ENCODE peak calls at places on chromosomes 3 and 15, in four cellular contexts. One of them, this sample, is unnamed.

GRCh38 chr3:50078622-50079021 is 10.1 kb upstream of the RBM5 start:
- DNase-seq in CD8-positive, alpha-beta T cell: no peak
- DNase-seq in A673: no peak
- DNase-seq in Peyer's patch: no peak
- DNase-seq in this sample: no peak

GRCh38 chr3:148214695-148215094 is 483.0 kb upstream of the AGTR1 start:
- DNase-seq in CD8-positive, alpha-beta T cell: no peak
- DNase-seq in A673: no peak
- DNase-seq in Peyer's patch: no peak
- DNase-seq in this sample: no peak

GRCh38 chr3:43691120-43692002 is 623 bp downstream of the ABHD5 start:
- DNase-seq in CD8-positive, alpha-beta T cell: peak; percentile 28
- DNase-seq in A673: peak; percentile 39
- DNase-seq in Peyer's patch: peak; percentile 84
- DNase-seq in this sample: peak; percentile 87

GRCh38 chr3:139117136-139117675 is 72.5 kb upstream of the PRR23C start:
- DNase-seq in CD8-positive, alpha-beta T cell: no peak
- DNase-seq in A673: no peak
- DNase-seq in Peyer's patch: no peak
- DNase-seq in this sample: no peak

GRCh38 chr3:149765762-149766334 is 13.6 kb upstream of the COMMD2 start:
- DNase-seq in CD8-positive, alpha-beta T cell: no peak
- DNase-seq in A673: peak; percentile 35
- DNase-seq in Peyer's patch: no peak
- DNase-seq in this sample: peak; percentile 21

GRCh38 chr3:64667887-64668581 is 19.8 kb downstream of the ADAMTS9 start:
- DNase-seq in CD8-positive, alpha-beta T cell: no peak
- DNase-seq in A673: no peak
- DNase-seq in Peyer's patch: no peak
- DNase-seq in this sample: no peak

GRCh38 chr15:83928878-83929418 is 275.0 kb downstream of the ADAMTSL3 start:
- DNase-seq in CD8-positive, alpha-beta T cell: no peak
- DNase-seq in A673: no peak
- DNase-seq in Peyer's patch: no peak
- DNase-seq in this sample: no peak

GRCh38 chr3:163877805-163878204 is 1200.5 kb downstream of the SI start:
- DNase-seq in CD8-positive, alpha-beta T cell: no peak
- DNase-seq in A673: no peak
- DNase-seq in Peyer's patch: no peak
- DNase-seq in this sample: no peak

GRCh38 chr15:65416845-65417416 is 5.8 kb downstream of the IGDCC4 start:
- DNase-seq in CD8-positive, alpha-beta T cell: no peak
- DNase-seq in A673: peak; percentile 81
- DNase-seq in Peyer's patch: no peak
- DNase-seq in this sample: peak; percentile 93

GRCh38 chr3:104629038-104629437 is 737.7 kb upstream of the ALCAM start:
- DNase-seq in CD8-positive, alpha-beta T cell: no peak
- DNase-seq in A673: no peak
- DNase-seq in Peyer's patch: no peak
- DNase-seq in this sample: no peak

GRCh38 chr15:46277994-46278885 is 643.4 kb downstream of the SQOR start:
- DNase-seq in CD8-positive, alpha-beta T cell: no peak
- DNase-seq in A673: no peak
- DNase-seq in Peyer's patch: no peak
- DNase-seq in this sample: no peak

GRCh38 chr15:62021991-62022600 is 38.2 kb downstream of the VPS13C start:
- DNase-seq in CD8-positive, alpha-beta T cell: no peak
- DNase-seq in A673: peak; percentile 51
- DNase-seq in Peyer's patch: no peak
- DNase-seq in this sample: peak; percentile 58

GRCh38 chr3:65714138-65714537 is 324.6 kb downstream of the MAGI1 start:
- DNase-seq in CD8-positive, alpha-beta T cell: no peak
- DNase-seq in A673: no peak
- DNase-seq in Peyer's patch: no peak
- DNase-seq in this sample: no peak

GRCh38 chr15:57485869-57486268 is 105.8 kb upstream of the MYZAP start:
- DNase-seq in CD8-positive, alpha-beta T cell: no peak
- DNase-seq in A673: no peak
- DNase-seq in Peyer's patch: no peak
- DNase-seq in this sample: no peak

GRCh38 chr3:69739204-69740102 is at the start of gene MITF:
- DNase-seq in CD8-positive, alpha-beta T cell: no peak
- DNase-seq in A673: peak; percentile 87
- DNase-seq in Peyer's patch: peak; percentile 89
- DNase-seq in this sample: peak; percentile 91

GRCh38 chr3:123785602-123786001 is 98.5 kb downstream of the MYLK start:
- DNase-seq in CD8-positive, alpha-beta T cell: no peak
- DNase-seq in A673: no peak
- DNase-seq in Peyer's patch: no peak
- DNase-seq in this sample: no peak

GRCh38 chr15:77541421-77542181 is 91.1 kb downstream of the LINGO1 start:
- DNase-seq in CD8-positive, alpha-beta T cell: no peak
- DNase-seq in A673: no peak
- DNase-seq in Peyer's patch: peak; percentile 48
- DNase-seq in this sample: no peak

GRCh38 chr15:33756950-33757349 is 211.3 kb upstream of the CHRM5 start:
- DNase-seq in CD8-positive, alpha-beta T cell: no peak
- DNase-seq in A673: no peak
- DNase-seq in Peyer's patch: no peak
- DNase-seq in this sample: no peak

DNA sequence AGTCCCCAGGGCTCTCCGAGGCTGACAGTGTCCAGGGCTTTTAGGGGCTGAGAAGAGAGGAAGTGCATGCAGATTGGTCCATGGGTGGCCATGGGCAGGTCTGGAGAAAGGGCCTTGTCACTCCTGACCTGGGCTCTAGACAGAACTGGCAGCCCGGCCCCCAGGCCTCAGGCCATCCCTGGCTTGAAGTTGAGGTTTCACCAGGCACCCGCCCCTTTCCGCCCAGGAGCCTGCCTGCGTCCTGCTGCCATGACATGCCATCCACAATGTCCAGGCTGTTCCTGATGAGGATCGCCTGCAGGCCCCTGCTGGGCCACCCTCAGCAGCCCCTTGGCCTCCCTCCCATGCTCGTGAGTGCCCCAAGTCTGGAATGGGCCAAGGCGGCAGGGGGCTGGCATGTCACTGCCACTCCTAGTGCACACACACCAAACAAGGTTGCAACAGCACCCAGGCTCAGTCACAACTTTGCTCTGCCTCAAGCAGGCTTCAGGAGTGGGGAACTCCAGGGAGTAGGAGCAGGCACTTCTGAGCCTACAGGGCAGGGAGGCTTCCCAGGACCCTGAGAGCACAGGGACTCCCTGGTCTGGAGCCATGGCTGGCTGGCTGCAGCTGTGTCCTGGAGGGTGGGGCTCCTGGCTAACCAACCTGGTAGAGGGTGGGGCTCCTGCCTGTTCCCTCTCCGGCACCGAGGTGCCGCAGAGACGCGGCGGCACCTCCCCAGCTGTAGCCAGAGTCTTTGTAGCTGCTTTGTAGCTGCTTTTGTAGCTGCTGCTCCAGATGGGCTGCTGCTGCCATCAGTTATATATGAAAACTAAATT is 1457.1 kb upstream of the GBE1 start:
- DNase-seq in CD8-positive, alpha-beta T cell: no peak
- DNase-seq in A673: no peak
- DNase-seq in Peyer's patch: peak; percentile 40
- DNase-seq in this sample: no peak
- H3K4me1 ChIP-seq in CD8-positive, alpha-beta T cell: no peaks in the 10 kb centered on the region
- H3K4me1 ChIP-seq in A673: no peaks in the 10 kb centered on the region
- H3K4me1 ChIP-seq in Peyer's patch: no peaks in the 10 kb centered on the region
- H3K4me1 ChIP-seq in this sample: no peaks in the 10 kb centered on the region

GRCh38 chr3:33134026-33134625 is 20.3 kb downstream of the CRTAP start:
- DNase-seq in CD8-positive, alpha-beta T cell: no peak
- DNase-seq in A673: no peak
- DNase-seq in Peyer's patch: no peak
- DNase-seq in this sample: no peak

GRCh38 chr3:33132019-33132360 is 18.2 kb downstream of the CRTAP start:
- DNase-seq in CD8-positive, alpha-beta T cell: no peak
- DNase-seq in A673: no peak
- DNase-seq in Peyer's patch: no peak
- DNase-seq in this sample: no peak

GRCh38 chr3:33130144-33130543 is 16.3 kb downstream of the CRTAP start:
- DNase-seq in CD8-positive, alpha-beta T cell: no peak
- DNase-seq in A673: no peak
- DNase-seq in Peyer's patch: no peak
- DNase-seq in this sample: no peak

GRCh38 chr3:33128706-33129105 is 14.9 kb downstream of the CRTAP start:
- DNase-seq in CD8-positive, alpha-beta T cell: no peak
- DNase-seq in A673: no peak
- DNase-seq in Peyer's patch: no peak
- DNase-seq in this sample: peak; percentile 38

DNA sequence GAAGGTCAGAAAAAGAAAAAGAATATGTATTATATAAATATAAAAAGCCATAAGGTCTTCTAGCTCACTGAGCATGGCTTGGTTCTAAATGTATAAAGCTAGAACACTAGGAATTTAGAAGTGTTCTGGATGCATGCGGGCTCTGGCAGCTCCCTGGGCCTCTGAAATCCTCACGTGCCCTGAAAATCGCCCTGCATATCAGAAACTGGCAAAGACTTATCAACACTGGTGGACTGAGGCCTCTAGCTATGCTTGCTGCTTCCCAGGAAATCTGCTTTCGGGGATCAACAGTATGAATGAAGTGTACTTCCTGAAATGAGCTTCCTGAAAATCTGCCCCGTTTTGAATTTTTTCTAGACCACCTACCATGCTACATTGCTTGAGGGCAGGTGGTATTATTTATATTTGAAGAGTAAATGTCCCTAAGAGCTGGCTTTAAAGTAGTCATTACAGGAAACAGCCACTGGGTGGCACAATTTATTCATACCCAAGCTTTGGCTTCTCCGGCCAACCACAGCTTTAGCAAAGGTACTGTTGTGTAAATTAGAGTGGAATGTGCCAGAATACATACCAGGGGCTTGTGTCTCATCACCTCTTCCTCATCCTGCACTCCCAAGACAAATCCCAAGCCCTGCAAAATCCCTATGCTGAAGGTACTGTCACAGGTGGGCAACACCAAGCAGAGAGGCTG is 17.7 kb downstream of the CRTAP start:
- DNase-seq in CD8-positive, alpha-beta T cell: peak; percentile 21
- DNase-seq in A673: peak; percentile 78
- DNase-seq in Peyer's patch: no peak
- DNase-seq in this sample: peak; percentile 78
- H3K36me3 ChIP-seq in CD8-positive, alpha-beta T cell: no peaks in the 10 kb centered on the region
- H3K36me3 ChIP-seq in A673: peaks cover 45% of the 10 kb centered on the region
- H3K36me3 ChIP-seq in Peyer's patch: no peaks in the 10 kb centered on the region
- H3K36me3 ChIP-seq in this sample: peaks cover 45% of the 10 kb centered on the region

DNA sequence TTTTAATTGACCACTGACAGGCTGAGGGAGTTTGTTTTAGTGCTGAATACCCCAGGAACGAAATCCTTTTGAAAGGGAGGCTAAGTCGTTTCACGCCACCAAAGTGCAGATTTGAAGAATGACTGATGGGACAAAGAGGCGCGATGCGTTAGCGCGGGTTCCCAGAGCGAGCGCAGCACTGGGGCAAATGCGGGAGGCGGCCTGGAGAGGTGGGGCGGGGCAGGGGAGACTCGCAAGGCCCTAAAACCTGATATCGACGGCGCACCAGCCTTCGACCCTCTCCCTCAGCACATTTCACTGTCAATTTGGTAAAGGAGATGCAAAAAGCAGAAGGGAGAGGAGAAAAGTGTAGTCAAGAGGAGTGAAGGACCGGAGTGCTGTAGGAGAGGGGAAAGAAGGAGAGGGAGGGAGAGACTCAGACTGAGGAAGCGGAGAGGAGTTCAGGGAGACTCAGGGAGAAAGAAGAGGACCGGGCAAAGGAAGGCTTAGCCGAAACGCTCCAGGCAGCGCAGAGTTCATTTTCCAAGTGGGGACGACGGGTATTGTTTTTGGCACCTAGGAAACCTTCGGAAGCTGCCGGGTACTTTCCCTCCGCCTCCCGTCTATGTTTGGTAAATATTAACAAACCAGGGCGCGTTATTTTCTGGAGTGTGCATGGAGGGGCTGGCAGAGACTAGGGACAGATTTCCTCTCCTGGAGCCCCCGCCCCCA is 3.8 kb upstream of the FOXB1 start:
- DNase-seq in CD8-positive, alpha-beta T cell: no peak
- DNase-seq in A673: no peak
- DNase-seq in Peyer's patch: no peak
- DNase-seq in this sample: no peak
- H3K27me3 ChIP-seq in CD8-positive, alpha-beta T cell: peaks cover 92% of the 10 kb centered on the region
- H3K27me3 ChIP-seq in A673: peaks cover 99% of the 10 kb centered on the region
- H3K27me3 ChIP-seq in Peyer's patch: peaks cover 91% of the 10 kb centered on the region
- H3K27me3 ChIP-seq in this sample: peaks cover 94% of the 10 kb centered on the region

DNA sequence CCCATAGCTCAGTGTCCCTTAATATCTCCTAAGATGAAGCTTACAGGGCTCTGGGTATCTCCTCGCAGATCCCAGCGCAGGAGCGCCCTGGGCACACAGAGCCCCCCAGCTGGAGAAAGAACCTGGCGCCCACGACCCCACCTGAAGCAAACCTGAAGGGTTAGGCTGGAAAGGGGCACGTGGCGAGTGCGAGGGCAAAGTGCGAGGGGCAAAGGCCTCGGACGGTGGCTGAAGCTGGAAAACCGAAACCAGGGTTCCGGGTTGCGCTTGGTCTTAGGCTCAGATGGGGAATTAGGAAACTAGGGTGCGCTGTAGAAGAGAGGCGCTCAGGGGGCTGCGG is 3.9 kb downstream of the SOX14 start:
- DNase-seq in CD8-positive, alpha-beta T cell: no peak
- DNase-seq in A673: no peak
- DNase-seq in Peyer's patch: no peak
- DNase-seq in this sample: peak; percentile 24
- H3K4me1 ChIP-seq in CD8-positive, alpha-beta T cell: peaks cover 4% of the 10 kb centered on the region
- H3K4me1 ChIP-seq in A673: peaks cover 4% of the 10 kb centered on the region
- H3K4me1 ChIP-seq in Peyer's patch: peaks cover 54% of the 10 kb centered on the region
- H3K4me1 ChIP-seq in this sample: peaks cover 8% of the 10 kb centered on the region

GRCh38 chr3:12914075-12914474 is 72.7 kb upstream of the RPL32 start:
- DNase-seq in CD8-positive, alpha-beta T cell: no peak
- DNase-seq in A673: no peak
- DNase-seq in Peyer's patch: no peak
- DNase-seq in this sample: no peak
- H3K36me3 ChIP-seq in CD8-positive, alpha-beta T cell: peaks cover 40% of the 10 kb centered on the region
- H3K36me3 ChIP-seq in A673: no peaks in the 10 kb centered on the region
- H3K36me3 ChIP-seq in Peyer's patch: no peaks in the 10 kb centered on the region
- H3K36me3 ChIP-seq in this sample: peaks cover 5% of the 10 kb centered on the region

GRCh38 chr15:100022426-100022825 is 289.2 kb upstream of the LYSMD4 start:
- DNase-seq in CD8-positive, alpha-beta T cell: no peak
- DNase-seq in A673: no peak
- DNase-seq in Peyer's patch: no peak
- DNase-seq in this sample: no peak
- H3K27me3 ChIP-seq in CD8-positive, alpha-beta T cell: no peaks in the 10 kb centered on the region
- H3K27me3 ChIP-seq in A673: no peaks in the 10 kb centered on the region
- H3K27me3 ChIP-seq in Peyer's patch: no peaks in the 10 kb centered on the region
- H3K27me3 ChIP-seq in this sample: no peaks in the 10 kb centered on the region

GRCh38 chr3:42670051-42670576 is 15.2 kb upstream of the KLHL40 start:
- DNase-seq in CD8-positive, alpha-beta T cell: no peak
- DNase-seq in A673: no peak
- DNase-seq in Peyer's patch: no peak
- DNase-seq in this sample: no peak
- H3K4me1 ChIP-seq in CD8-positive, alpha-beta T cell: no peaks in the 10 kb centered on the region
- H3K4me1 ChIP-seq in A673: no peaks in the 10 kb centered on the region
- H3K4me1 ChIP-seq in Peyer's patch: peaks cover 4% of the 10 kb centered on the region
- H3K4me1 ChIP-seq in this sample: no peaks in the 10 kb centered on the region